ENCODE peak calls at places on chromosomes 13 and 19, in ten cellular contexts. C, R, N, U, G, Z, O, X, S and T are unnamed samples.

GRCh38 chr19:18932216-18932841 is 8.7 kb downstream of the HOMER3 start:
- DNase-seq in C (no peak), R (peak; percentile 71), N (no peak), U (peak; percentile 90), G (no peak), Z (peak; percentile 60), O (peak; percentile 9), X (peak; percentile 93), S (no peak), T (peak; percentile 58)

GRCh38 chr19:49954933-49955332 is 6.0 kb downstream of the SIGLEC11 start:
- DNase-seq in C (no peak), R (no peak), N (peak; percentile 43), U (no peak), G (no peak), Z (no peak), O (no peak), X (no peak), S (no peak), T (no peak)

GRCh38 chr19:28242317-28242927 is 970.5 kb downstream of the UQCRFS1 start:
- DNase-seq in C (peak; percentile 42), R (peak; percentile 52), N (no peak), U (peak; percentile 16), G (peak; percentile 50), Z (no peak), O (peak; percentile 2), X (no peak), S (peak; percentile 19), T (peak; percentile 3)

GRCh38 chr13:108463365-108463764 is 166.0 kb upstream of the MYO16 start:
- DNase-seq in C (peak; percentile 95), R (peak; percentile 29), N (no peak), U (no peak), G (no peak), Z (no peak), O (peak; percentile 87), X (no peak), S (peak; percentile 84), T (peak; percentile 1)

GRCh38 chr19:16343156-16343555 is 18.5 kb downstream of the KLF2 start:
- DNase-seq in C (no peak), R (no peak), N (no peak), U (no peak), G (no peak), Z (no peak), O (no peak), X (no peak), S (no peak), T (no peak)

GRCh38 chr13:113668491-113668971 is 1.5 kb downstream of the GRK1 start:
- DNase-seq in C (no peak), R (no peak), N (peak; percentile 74), U (no peak), G (no peak), Z (peak; percentile 22), O (no peak), X (peak; percentile 58), S (no peak), T (no peak)

GRCh38 chr13:42066542-42066941 is 18.1 kb downstream of the DGKH start:
- DNase-seq in C (no peak), R (peak; percentile 38), N (no peak), U (no peak), G (no peak), Z (no peak), O (peak; percentile 29), X (no peak), S (no peak), T (peak; percentile 50)

GRCh38 chr13:110913322-110913721 is 1.5 kb downstream of the ANKRD10 start:
- DNase-seq in C (no peak), R (peak; percentile 17), N (no peak), U (no peak), G (no peak), Z (no peak), O (no peak), X (no peak), S (no peak), T (no peak)

GRCh38 chr13:24032252-24032651 is 128.3 kb upstream of the SPATA13 start:
- DNase-seq in C (no peak), R (no peak), N (no peak), U (no peak), G (no peak), Z (no peak), O (peak; percentile 61), X (no peak), S (peak; percentile 80), T (no peak)